ENCODE peak calls at places on chromosomes 3 and 15, in eight cellular contexts. One of them, this sample, is unnamed.

GRCh38 chr15:66883322-66883911 is 181.4 kb downstream of the SMAD6 start:
- DNase-seq in GM20000: no peak
- DNase-seq in natural killer cell: no peak
- DNase-seq in GM13977: no peak
- DNase-seq in kidney: peak
- DNase-seq in transverse colon: peak
- DNase-seq in endothelial cell: no peak
- DNase-seq in HFFc6: peak
- DNase-seq in this sample: peak

GRCh38 chr3:63571682-63572081 is 80.8 kb upstream of the SNTN start:
- DNase-seq in GM13977: no peak
- DNase-seq in natural killer cell: no peak
- DNase-seq in HFFc6: no peak
- DNase-seq in kidney: no peak
- DNase-seq in GM20000: no peak
- DNase-seq in transverse colon: no peak
- DNase-seq in endothelial cell: no peak
- DNase-seq in this sample: no peak

GRCh38 chr15:57706405-57707209 is at the start of gene POLR2M:
- DNase-seq in transverse colon: peak
- DNase-seq in kidney: peak
- DNase-seq in GM13977: peak
- DNase-seq in HFFc6: peak
- DNase-seq in GM20000: peak
- DNase-seq in natural killer cell: peak
- DNase-seq in endothelial cell: peak
- DNase-seq in this sample: peak

GRCh38 chr15:74785716-74786032 is 3.8 kb downstream of the CSK start:
- DNase-seq in endothelial cell: no peak
- DNase-seq in GM20000: peak
- DNase-seq in HFFc6: no peak
- DNase-seq in kidney: peak
- DNase-seq in natural killer cell: no peak
- DNase-seq in transverse colon: no peak
- DNase-seq in GM13977: peak
- DNase-seq in this sample: no peak

GRCh38 chr3:13124631-13125030 is 51.4 kb upstream of the IQSEC1 start:
- DNase-seq in GM20000: no peak
- DNase-seq in transverse colon: no peak
- DNase-seq in endothelial cell: no peak
- DNase-seq in HFFc6: no peak
- DNase-seq in kidney: peak
- DNase-seq in GM13977: no peak
- DNase-seq in natural killer cell: no peak
- DNase-seq in this sample: peak

GRCh38 chr15:78098131-78098755 is 5.9 kb downstream of the SH2D7 start:
- DNase-seq in kidney: no peak
- DNase-seq in natural killer cell: no peak
- DNase-seq in HFFc6: no peak
- DNase-seq in endothelial cell: no peak
- DNase-seq in transverse colon: peak
- DNase-seq in GM20000: no peak
- DNase-seq in GM13977: no peak
- DNase-seq in this sample: peak

GRCh38 chr15:47477253-47477652 is 240.1 kb upstream of the SEMA6D start:
- DNase-seq in natural killer cell: no peak
- DNase-seq in kidney: no peak
- DNase-seq in GM20000: no peak
- DNase-seq in HFFc6: no peak
- DNase-seq in endothelial cell: no peak
- DNase-seq in GM13977: no peak
- DNase-seq in transverse colon: no peak
- DNase-seq in this sample: no peak

GRCh38 chr3:115341208-115341607 is 194.1 kb upstream of the ZBTB20 start:
- DNase-seq in GM20000: no peak
- DNase-seq in natural killer cell: no peak
- DNase-seq in GM13977: no peak
- DNase-seq in transverse colon: no peak
- DNase-seq in endothelial cell: no peak
- DNase-seq in HFFc6: peak
- DNase-seq in kidney: no peak
- DNase-seq in this sample: no peak

GRCh38 chr15:101128191-101128590 is 123.7 kb downstream of the CHSY1 start:
- DNase-seq in transverse colon: no peak
- DNase-seq in endothelial cell: no peak
- DNase-seq in HFFc6: peak
- DNase-seq in GM13977: no peak
- DNase-seq in GM20000: no peak
- DNase-seq in natural killer cell: no peak
- DNase-seq in kidney: peak
- DNase-seq in this sample: no peak

GRCh38 chr3:42012935-42013651 is 51.2 kb upstream of the ULK4 start:
- DNase-seq in GM13977: peak
- DNase-seq in kidney: peak
- DNase-seq in GM20000: peak
- DNase-seq in endothelial cell: peak
- DNase-seq in HFFc6: no peak
- DNase-seq in transverse colon: peak
- DNase-seq in natural killer cell: peak
- DNase-seq in this sample: no peak

GRCh38 chr3:138593488-138594149 is 441 bp downstream of the CEP70 start:
- DNase-seq in GM13977: no peak
- DNase-seq in natural killer cell: no peak
- DNase-seq in transverse colon: no peak
- DNase-seq in kidney: no peak
- DNase-seq in GM20000: no peak
- DNase-seq in HFFc6: peak
- DNase-seq in endothelial cell: no peak
- DNase-seq in this sample: no peak

GRCh38 chr3:105984837-105985236 is 116.0 kb upstream of the CBLB start:
- DNase-seq in transverse colon: no peak
- DNase-seq in endothelial cell: no peak
- DNase-seq in HFFc6: no peak
- DNase-seq in kidney: no peak
- DNase-seq in GM13977: no peak
- DNase-seq in GM20000: no peak
- DNase-seq in natural killer cell: no peak
- DNase-seq in this sample: no peak

GRCh38 chr3:25513642-25514266 is 85.7 kb downstream of the RARB start:
- DNase-seq in HFFc6: no peak
- DNase-seq in GM13977: no peak
- DNase-seq in GM20000: no peak
- DNase-seq in endothelial cell: no peak
- DNase-seq in natural killer cell: no peak
- DNase-seq in transverse colon: no peak
- DNase-seq in kidney: no peak
- DNase-seq in this sample: no peak

GRCh38 chr3:36362973-36363372 is 17.3 kb upstream of the STAC start:
- DNase-seq in endothelial cell: no peak
- DNase-seq in HFFc6: no peak
- DNase-seq in kidney: no peak
- DNase-seq in natural killer cell: no peak
- DNase-seq in GM13977: no peak
- DNase-seq in transverse colon: no peak
- DNase-seq in GM20000: no peak
- DNase-seq in this sample: no peak

GRCh38 chr15:26971303-26972018 is 480 bp downstream of the GABRG3 start:
- DNase-seq in endothelial cell: peak
- DNase-seq in GM13977: no peak
- DNase-seq in transverse colon: no peak
- DNase-seq in kidney: no peak
- DNase-seq in natural killer cell: no peak
- DNase-seq in HFFc6: no peak
- DNase-seq in GM20000: no peak
- DNase-seq in this sample: no peak

GRCh38 chr15:58447244-58448010 is 15.6 kb downstream of the LIPC start:
- DNase-seq in transverse colon: no peak
- DNase-seq in endothelial cell: no peak
- DNase-seq in HFFc6: no peak
- DNase-seq in GM20000: no peak
- DNase-seq in GM13977: no peak
- DNase-seq in kidney: no peak
- DNase-seq in natural killer cell: no peak
- DNase-seq in this sample: no peak

GRCh38 chr15:85499498-85499897 is 119.1 kb downstream of the AKAP13 start:
- DNase-seq in kidney: no peak
- DNase-seq in transverse colon: no peak
- DNase-seq in GM20000: no peak
- DNase-seq in natural killer cell: no peak
- DNase-seq in GM13977: no peak
- DNase-seq in HFFc6: no peak
- DNase-seq in endothelial cell: no peak
- DNase-seq in this sample: no peak

GRCh38 chr3:68787227-68787626 is 145.1 kb downstream of the TAFA4 start:
- DNase-seq in transverse colon: no peak
- DNase-seq in GM20000: no peak
- DNase-seq in GM13977: no peak
- DNase-seq in endothelial cell: no peak
- DNase-seq in HFFc6: no peak
- DNase-seq in kidney: no peak
- DNase-seq in natural killer cell: no peak
- DNase-seq in this sample: no peak

GRCh38 chr3:98596902-98597500 is 3.6 kb upstream of the CPOX start:
- DNase-seq in transverse colon: no peak
- DNase-seq in HFFc6: peak
- DNase-seq in GM20000: no peak
- DNase-seq in endothelial cell: peak
- DNase-seq in natural killer cell: no peak
- DNase-seq in kidney: no peak
- DNase-seq in GM13977: no peak
- DNase-seq in this sample: no peak

GRCh38 chr3:116512931-116513330 is 67.6 kb upstream of the LSAMP start:
- DNase-seq in natural killer cell: no peak
- DNase-seq in GM13977: no peak
- DNase-seq in GM20000: no peak
- DNase-seq in HFFc6: no peak
- DNase-seq in transverse colon: no peak
- DNase-seq in kidney: no peak
- DNase-seq in endothelial cell: no peak
- DNase-seq in this sample: no peak

GRCh38 chr3:116512281-116512680 is 67.0 kb upstream of the LSAMP start:
- DNase-seq in natural killer cell: no peak
- DNase-seq in GM20000: no peak
- DNase-seq in transverse colon: no peak
- DNase-seq in endothelial cell: no peak
- DNase-seq in kidney: no peak
- DNase-seq in GM13977: no peak
- DNase-seq in HFFc6: no peak
- DNase-seq in this sample: no peak

DNA sequence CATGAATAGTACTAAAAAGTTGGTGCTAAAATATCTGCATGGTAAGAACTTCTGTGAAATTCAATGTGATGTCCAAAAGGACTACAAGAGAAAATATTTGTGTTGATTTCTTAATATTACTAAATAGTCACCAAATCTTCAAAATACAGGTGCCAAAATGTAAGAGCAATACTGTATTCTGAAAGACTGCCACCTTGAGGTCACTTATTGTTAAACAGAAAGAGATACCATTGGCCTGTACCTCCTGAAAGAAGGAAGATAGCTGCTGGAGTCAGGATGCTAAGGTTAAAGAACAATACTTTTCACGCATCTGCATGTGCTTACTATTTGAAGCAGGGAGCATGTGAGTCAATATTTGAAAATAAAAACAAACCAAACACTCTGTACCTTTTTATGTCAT is 72.0 kb upstream of the LSAMP start:
- DNase-seq in kidney: no peak
- DNase-seq in GM13977: peak
- DNase-seq in GM20000: no peak
- DNase-seq in HFFc6: no peak
- DNase-seq in endothelial cell: no peak
- DNase-seq in natural killer cell: no peak
- DNase-seq in transverse colon: no peak
- DNase-seq in this sample: no peak
- TF ChIP-seq CTCF in kidney: no peak
- TF ChIP-seq CTCF in GM13977: peak
- TF ChIP-seq CTCF in GM20000: peak
- TF ChIP-seq CTCF in HFFc6: peak
- TF ChIP-seq CTCF in endothelial cell: peak
- TF ChIP-seq CTCF in natural killer cell: no peak
- TF ChIP-seq CTCF in transverse colon: no peak
- TF ChIP-seq CTCF in this sample: peak

DNA sequence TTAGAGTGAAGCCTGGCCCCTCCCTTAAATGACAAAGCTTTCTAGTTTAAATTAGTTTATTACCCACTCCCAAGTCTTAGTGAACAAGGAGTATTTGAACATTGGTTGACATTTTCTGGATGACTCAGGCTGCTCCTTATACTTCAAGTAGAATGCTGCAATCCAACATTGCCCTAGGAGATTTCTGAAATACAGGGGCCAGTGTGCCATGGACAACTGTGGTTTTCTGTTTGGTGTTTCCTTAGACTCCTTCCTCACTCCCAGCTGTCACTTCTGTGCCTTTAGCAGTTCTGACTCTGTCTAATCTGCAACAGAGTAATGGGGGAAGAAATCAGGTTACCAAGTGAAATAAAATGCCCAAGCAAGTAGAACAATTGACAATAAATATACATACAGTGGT is 116.1 kb upstream of the P2RY1 start:
- DNase-seq in natural killer cell: no peak
- DNase-seq in endothelial cell: no peak
- DNase-seq in transverse colon: no peak
- DNase-seq in GM20000: no peak
- DNase-seq in GM13977: no peak
- DNase-seq in kidney: no peak
- DNase-seq in HFFc6: no peak
- DNase-seq in this sample: no peak
- TF ChIP-seq CTCF in natural killer cell: no peak
- TF ChIP-seq CTCF in endothelial cell: no peak
- TF ChIP-seq CTCF in transverse colon: no peak
- TF ChIP-seq CTCF in GM20000: no peak
- TF ChIP-seq CTCF in GM13977: no peak
- TF ChIP-seq CTCF in kidney: no peak
- TF ChIP-seq CTCF in HFFc6: no peak
- TF ChIP-seq CTCF in this sample: no peak

DNA sequence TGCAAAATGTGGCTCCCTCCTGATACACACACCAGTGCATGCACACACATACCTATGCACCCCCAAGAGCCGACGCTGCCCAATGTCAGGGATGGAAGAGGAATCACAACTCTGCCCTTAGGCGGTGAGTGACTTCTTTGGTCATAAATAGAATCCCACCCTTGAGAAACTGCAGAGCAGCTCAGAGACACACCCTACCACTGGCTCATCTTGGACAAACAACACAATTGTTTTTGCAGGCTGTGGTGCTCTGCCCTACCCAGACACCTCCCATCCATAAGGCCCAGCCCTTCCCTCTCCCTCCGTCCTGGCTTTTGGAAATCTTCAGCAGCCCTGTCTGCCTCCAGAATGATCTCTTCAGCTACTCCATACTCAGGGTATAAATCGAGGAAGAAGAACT is 73.8 kb upstream of the HRH1 start:
- DNase-seq in endothelial cell: no peak
- DNase-seq in transverse colon: no peak
- DNase-seq in GM13977: no peak
- DNase-seq in HFFc6: no peak
- DNase-seq in kidney: no peak
- DNase-seq in GM20000: no peak
- DNase-seq in natural killer cell: no peak
- DNase-seq in this sample: no peak
- TF ChIP-seq CTCF in endothelial cell: no peak
- TF ChIP-seq CTCF in transverse colon: no peak
- TF ChIP-seq CTCF in GM13977: no peak
- TF ChIP-seq CTCF in HFFc6: no peak
- TF ChIP-seq CTCF in kidney: no peak
- TF ChIP-seq CTCF in GM20000: no peak
- TF ChIP-seq CTCF in natural killer cell: no peak
- TF ChIP-seq CTCF in this sample: no peak

GRCh38 chr3:101998256-101998926 is 149.1 kb downstream of the NFKBIZ start:
- DNase-seq in GM20000: no peak
- DNase-seq in kidney: no peak
- DNase-seq in GM13977: no peak
- DNase-seq in endothelial cell: no peak
- DNase-seq in HFFc6: peak
- DNase-seq in transverse colon: no peak
- DNase-seq in natural killer cell: no peak
- DNase-seq in this sample: no peak
- TF ChIP-seq CTCF in GM20000: no peak
- TF ChIP-seq CTCF in kidney: no peak
- TF ChIP-seq CTCF in GM13977: no peak
- TF ChIP-seq CTCF in endothelial cell: no peak
- TF ChIP-seq CTCF in HFFc6: no peak
- TF ChIP-seq CTCF in transverse colon: no peak
- TF ChIP-seq CTCF in natural killer cell: no peak
- TF ChIP-seq CTCF in this sample: peak